ENCODE peak calls at places on chromosomes 1 and 21, in five cellular contexts. One of them, this sample, is unnamed.

GRCh38 chr1:165842363-165843129 is 15.1 kb downstream of the UCK2 start:
- DNase-seq in nephron progenitor cell: no peak
- DNase-seq in lower lobe of right lung: no peak
- DNase-seq in prostate gland: no peak
- DNase-seq in CD8-positive, alpha-beta T cell: no peak
- DNase-seq in this sample: no peak

GRCh38 chr1:77625250-77625649 is 57.2 kb downstream of the ZZZ3 start:
- DNase-seq in nephron progenitor cell: no peak
- DNase-seq in lower lobe of right lung: no peak
- DNase-seq in prostate gland: no peak
- DNase-seq in CD8-positive, alpha-beta T cell: no peak
- DNase-seq in this sample: no peak

GRCh38 chr1:64030411-64030810 is 173.0 kb upstream of the UBE2U start:
- DNase-seq in nephron progenitor cell: no peak
- DNase-seq in lower lobe of right lung: no peak
- DNase-seq in prostate gland: no peak
- DNase-seq in CD8-positive, alpha-beta T cell: no peak
- DNase-seq in this sample: no peak

GRCh38 chr1:192835116-192835515 is 26.3 kb downstream of the RGS2 start:
- DNase-seq in nephron progenitor cell: no peak
- DNase-seq in lower lobe of right lung: no peak
- DNase-seq in prostate gland: no peak
- DNase-seq in CD8-positive, alpha-beta T cell: no peak
- DNase-seq in this sample: no peak

GRCh38 chr1:172537827-172538391 is 5.0 kb downstream of the SUCO start:
- DNase-seq in nephron progenitor cell: no peak
- DNase-seq in lower lobe of right lung: no peak
- DNase-seq in prostate gland: no peak
- DNase-seq in CD8-positive, alpha-beta T cell: no peak
- DNase-seq in this sample: no peak

GRCh38 chr1:11176081-11176706 is 13.0 kb upstream of the ANGPTL7 start:
- DNase-seq in nephron progenitor cell: no peak
- DNase-seq in lower lobe of right lung: peak
- DNase-seq in prostate gland: no peak
- DNase-seq in CD8-positive, alpha-beta T cell: no peak
- DNase-seq in this sample: no peak

GRCh38 chr1:200172311-200172710 is 144.8 kb downstream of the NR5A2 start:
- DNase-seq in nephron progenitor cell: no peak
- DNase-seq in lower lobe of right lung: no peak
- DNase-seq in prostate gland: no peak
- DNase-seq in CD8-positive, alpha-beta T cell: no peak
- DNase-seq in this sample: no peak

GRCh38 chr1:108732398-108732797 is 14.1 kb upstream of the STXBP3 start:
- DNase-seq in nephron progenitor cell: no peak
- DNase-seq in lower lobe of right lung: no peak
- DNase-seq in prostate gland: no peak
- DNase-seq in CD8-positive, alpha-beta T cell: no peak
- DNase-seq in this sample: no peak

GRCh38 chr1:167152192-167152876 is 58.5 kb downstream of the STYXL2 start:
- DNase-seq in nephron progenitor cell: peak
- DNase-seq in lower lobe of right lung: no peak
- DNase-seq in prostate gland: no peak
- DNase-seq in CD8-positive, alpha-beta T cell: no peak
- DNase-seq in this sample: no peak

GRCh38 chr1:82451191-82451590 is 650.5 kb downstream of the ADGRL2 start:
- DNase-seq in nephron progenitor cell: no peak
- DNase-seq in lower lobe of right lung: no peak
- DNase-seq in prostate gland: no peak
- DNase-seq in CD8-positive, alpha-beta T cell: no peak
- DNase-seq in this sample: no peak

GRCh38 chr1:21261551-21262281 is 28.5 kb downstream of the ECE1 start:
- DNase-seq in nephron progenitor cell: no peak
- DNase-seq in lower lobe of right lung: peak
- DNase-seq in prostate gland: no peak
- DNase-seq in CD8-positive, alpha-beta T cell: no peak
- DNase-seq in this sample: peak

GRCh38 chr1:151839457-151840409 is at the start of gene C2CD4D:
- DNase-seq in nephron progenitor cell: peak
- DNase-seq in lower lobe of right lung: peak
- DNase-seq in prostate gland: peak
- DNase-seq in CD8-positive, alpha-beta T cell: peak
- DNase-seq in this sample: peak

GRCh38 chr1:205961405-205961804 is 18.1 kb upstream of the SLC26A9 start:
- DNase-seq in nephron progenitor cell: no peak
- DNase-seq in lower lobe of right lung: no peak
- DNase-seq in prostate gland: no peak
- DNase-seq in CD8-positive, alpha-beta T cell: no peak
- DNase-seq in this sample: peak

GRCh38 chr1:159765806-159766205 is 15.0 kb upstream of the DUSP23 start:
- DNase-seq in nephron progenitor cell: no peak
- DNase-seq in lower lobe of right lung: no peak
- DNase-seq in prostate gland: no peak
- DNase-seq in CD8-positive, alpha-beta T cell: no peak
- DNase-seq in this sample: no peak

GRCh38 chr1:151976868-151977267 is 16.8 kb downstream of the S100A10 start:
- DNase-seq in nephron progenitor cell: no peak
- DNase-seq in lower lobe of right lung: no peak
- DNase-seq in prostate gland: no peak
- DNase-seq in CD8-positive, alpha-beta T cell: no peak
- DNase-seq in this sample: no peak

GRCh38 chr1:69263982-69264381 is 303.7 kb upstream of the LRRC7 start:
- DNase-seq in nephron progenitor cell: no peak
- DNase-seq in lower lobe of right lung: no peak
- DNase-seq in prostate gland: no peak
- DNase-seq in CD8-positive, alpha-beta T cell: no peak
- DNase-seq in this sample: no peak

GRCh38 chr1:16913866-16914662 is 7.7 kb upstream of the CROCC start:
- DNase-seq in nephron progenitor cell: peak
- DNase-seq in lower lobe of right lung: peak
- DNase-seq in prostate gland: peak
- DNase-seq in CD8-positive, alpha-beta T cell: peak
- DNase-seq in this sample: peak

GRCh38 chr1:178263341-178263740 is 169.4 kb downstream of the RASAL2 start:
- DNase-seq in nephron progenitor cell: no peak
- DNase-seq in lower lobe of right lung: no peak
- DNase-seq in prostate gland: no peak
- DNase-seq in CD8-positive, alpha-beta T cell: no peak
- DNase-seq in this sample: no peak

GRCh38 chr1:211066781-211067384 is 67.1 kb downstream of the KCNH1 start:
- DNase-seq in nephron progenitor cell: no peak
- DNase-seq in lower lobe of right lung: no peak
- DNase-seq in prostate gland: no peak
- DNase-seq in CD8-positive, alpha-beta T cell: no peak
- DNase-seq in this sample: no peak

GRCh38 chr1:91687452-91687851 is 186.8 kb downstream of the CDC7 start:
- DNase-seq in nephron progenitor cell: no peak
- DNase-seq in lower lobe of right lung: no peak
- DNase-seq in prostate gland: no peak
- DNase-seq in CD8-positive, alpha-beta T cell: no peak
- DNase-seq in this sample: no peak

GRCh38 chr21:28127390-28127789 is 865.3 kb downstream of the LTN1 start:
- DNase-seq in nephron progenitor cell: no peak
- DNase-seq in lower lobe of right lung: no peak
- DNase-seq in prostate gland: no peak
- DNase-seq in CD8-positive, alpha-beta T cell: no peak
- DNase-seq in this sample: no peak

GRCh38 chr1:226882631-226883409 is 12.4 kb downstream of the PSEN2 start:
- DNase-seq in nephron progenitor cell: no peak
- DNase-seq in lower lobe of right lung: no peak
- DNase-seq in prostate gland: no peak
- DNase-seq in CD8-positive, alpha-beta T cell: no peak
- DNase-seq in this sample: no peak

GRCh38 chr1:110786802-110787327 is 86.1 kb upstream of the CD53 start:
- DNase-seq in nephron progenitor cell: no peak
- DNase-seq in lower lobe of right lung: no peak
- DNase-seq in prostate gland: no peak
- DNase-seq in CD8-positive, alpha-beta T cell: no peak
- DNase-seq in this sample: no peak

GRCh38 chr1:191634801-191635520 is 523.3 kb upstream of the RGS18 start:
- DNase-seq in nephron progenitor cell: no peak
- DNase-seq in lower lobe of right lung: no peak
- DNase-seq in prostate gland: no peak
- DNase-seq in CD8-positive, alpha-beta T cell: no peak
- DNase-seq in this sample: no peak

GRCh38 chr1:160488347-160489058 is 34.6 kb downstream of the SLAMF6 start:
- DNase-seq in nephron progenitor cell: no peak
- DNase-seq in lower lobe of right lung: no peak
- DNase-seq in prostate gland: no peak
- DNase-seq in CD8-positive, alpha-beta T cell: no peak
- DNase-seq in this sample: no peak

GRCh38 chr1:178396789-178397188 is 100.0 kb downstream of the CLEC20A start:
- DNase-seq in nephron progenitor cell: no peak
- DNase-seq in lower lobe of right lung: no peak
- DNase-seq in prostate gland: no peak
- DNase-seq in CD8-positive, alpha-beta T cell: no peak
- DNase-seq in this sample: no peak

DNA sequence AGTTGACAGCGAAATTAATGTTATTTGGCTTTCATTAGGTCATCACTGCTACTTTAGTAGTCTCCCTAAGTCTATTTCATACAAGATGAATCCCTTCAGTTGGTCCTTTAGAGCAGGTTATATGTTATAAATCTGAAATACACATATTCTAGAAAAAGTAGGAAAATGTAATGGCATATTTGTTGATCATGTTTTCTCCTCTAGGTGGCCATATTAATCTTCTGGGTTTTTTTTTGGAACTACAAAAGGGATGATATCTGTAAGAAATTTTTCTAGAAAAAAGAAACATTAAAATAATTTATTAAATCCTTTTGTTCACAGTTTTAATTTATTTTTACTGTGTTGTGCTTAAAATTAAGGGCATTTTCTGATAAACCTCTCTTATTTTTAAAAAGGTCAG is 87.9 kb downstream of the SYT14 start:
- DNase-seq in nephron progenitor cell: no peak
- DNase-seq in lower lobe of right lung: no peak
- DNase-seq in prostate gland: no peak
- DNase-seq in CD8-positive, alpha-beta T cell: no peak
- DNase-seq in this sample: no peak
- TF ChIP-seq CTCF in nephron progenitor cell: no peak
- TF ChIP-seq CTCF in lower lobe of right lung: no peak
- TF ChIP-seq CTCF in prostate gland: no peak
- TF ChIP-seq CTCF in CD8-positive, alpha-beta T cell: no peak
- TF ChIP-seq CTCF in this sample: no peak

DNA sequence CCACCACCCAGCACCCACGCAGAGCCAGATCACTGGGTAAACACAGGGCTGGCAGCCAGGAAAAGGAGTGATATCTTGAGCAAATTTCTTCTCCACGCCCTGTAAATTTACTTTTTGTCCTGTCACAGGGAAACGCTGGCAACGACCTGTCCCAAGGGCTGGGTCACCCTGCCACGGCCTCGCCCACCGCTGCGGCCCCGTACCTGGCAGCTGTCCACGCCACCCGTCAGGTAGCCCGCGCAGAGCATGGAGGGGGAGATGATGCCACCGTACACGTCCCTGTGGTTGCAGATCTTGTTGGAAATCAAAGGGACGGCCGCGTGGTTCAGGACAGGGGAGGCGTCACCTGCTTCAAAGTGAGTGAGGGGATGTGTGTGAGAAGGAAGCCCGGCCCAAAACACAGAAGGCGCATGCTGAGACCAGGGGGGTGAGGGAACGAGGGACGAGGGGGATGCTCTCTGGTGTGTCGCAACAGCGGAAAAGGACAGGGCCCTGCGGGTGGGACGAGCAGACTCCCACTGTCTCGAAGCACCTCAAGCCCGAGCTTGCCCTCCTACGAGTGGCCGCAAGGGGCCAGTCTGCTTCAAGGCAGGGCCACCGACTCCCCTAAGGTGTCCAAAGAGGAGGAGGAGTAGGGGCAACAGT is 10.1 kb upstream of the TFF1 start:
- DNase-seq in nephron progenitor cell: no peak
- DNase-seq in lower lobe of right lung: peak
- DNase-seq in prostate gland: peak
- DNase-seq in CD8-positive, alpha-beta T cell: no peak
- DNase-seq in this sample: peak
- TF ChIP-seq CTCF in nephron progenitor cell: no peak
- TF ChIP-seq CTCF in lower lobe of right lung: no peak
- TF ChIP-seq CTCF in prostate gland: no peak
- TF ChIP-seq CTCF in CD8-positive, alpha-beta T cell: no peak
- TF ChIP-seq CTCF in this sample: no peak

GRCh38 chr1:195604287-195604686 is 1004.0 kb downstream of the KCNT2 start:
- DNase-seq in nephron progenitor cell: no peak
- DNase-seq in lower lobe of right lung: no peak
- DNase-seq in prostate gland: no peak
- DNase-seq in CD8-positive, alpha-beta T cell: no peak
- DNase-seq in this sample: no peak

GRCh38 chr1:195606483-195606882 is 1001.8 kb downstream of the KCNT2 start:
- DNase-seq in nephron progenitor cell: no peak
- DNase-seq in lower lobe of right lung: no peak
- DNase-seq in prostate gland: no peak
- DNase-seq in CD8-positive, alpha-beta T cell: no peak
- DNase-seq in this sample: no peak

DNA sequence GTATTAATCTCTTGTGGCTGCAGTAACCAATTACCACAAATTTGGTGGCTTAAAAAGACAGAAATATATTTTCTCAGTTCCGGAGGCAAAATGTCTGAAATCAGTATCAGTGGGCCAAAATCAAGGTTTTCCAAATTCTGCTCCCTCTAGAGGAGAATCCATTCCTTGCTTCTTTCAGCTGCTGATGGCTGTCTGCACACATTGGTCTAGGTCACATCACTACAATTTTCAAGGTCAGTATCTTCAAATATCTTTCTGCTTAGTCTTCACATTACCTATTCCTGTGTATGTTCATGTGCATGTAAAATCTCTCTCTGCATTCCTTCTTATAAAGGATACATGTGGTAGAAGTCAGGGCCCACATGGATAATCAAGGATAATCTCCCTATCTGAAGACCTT is 999.4 kb downstream of the KCNT2 start:
- DNase-seq in nephron progenitor cell: no peak
- DNase-seq in lower lobe of right lung: no peak
- DNase-seq in prostate gland: no peak
- DNase-seq in CD8-positive, alpha-beta T cell: no peak
- DNase-seq in this sample: no peak
- TF ChIP-seq CTCF in nephron progenitor cell: no peak
- TF ChIP-seq CTCF in lower lobe of right lung: no peak
- TF ChIP-seq CTCF in prostate gland: no peak
- TF ChIP-seq CTCF in CD8-positive, alpha-beta T cell: no peak
- TF ChIP-seq CTCF in this sample: no peak

DNA sequence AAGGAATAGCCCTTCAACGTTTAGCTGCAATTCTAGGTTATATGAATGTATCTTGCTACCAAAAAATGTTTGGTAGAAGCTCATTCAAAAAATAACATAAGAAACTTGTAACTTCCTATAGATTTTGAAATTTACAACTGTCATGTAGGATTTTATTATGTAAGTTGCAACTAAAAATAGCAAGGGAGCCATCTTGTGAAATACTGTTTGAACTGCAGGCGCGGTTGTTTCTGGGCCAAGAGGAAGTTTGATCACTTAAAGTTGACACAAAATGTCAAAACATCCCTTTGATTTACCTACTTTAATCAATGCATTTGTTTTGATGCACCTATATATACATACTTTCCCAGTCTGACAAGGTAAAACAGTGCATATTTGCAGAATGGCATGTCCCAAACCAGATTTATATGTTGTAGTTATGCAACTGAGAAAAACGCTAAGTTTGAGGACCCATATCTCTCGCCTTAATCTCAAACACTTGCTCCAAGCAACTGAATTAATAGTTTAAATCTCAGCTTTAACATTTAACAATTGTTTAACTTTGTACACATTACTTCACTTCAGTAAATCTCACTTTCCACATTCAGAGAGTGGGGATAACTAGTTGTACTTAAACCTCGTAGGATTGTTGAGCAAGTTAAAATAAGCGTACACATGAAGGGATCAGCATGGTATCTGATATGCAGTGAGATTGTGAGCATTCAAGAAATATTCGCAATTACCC is 63.9 kb downstream of the KCNK2 start:
- DNase-seq in nephron progenitor cell: peak
- DNase-seq in lower lobe of right lung: no peak
- DNase-seq in prostate gland: no peak
- DNase-seq in CD8-positive, alpha-beta T cell: no peak
- DNase-seq in this sample: peak
- TF ChIP-seq CTCF in nephron progenitor cell: peak
- TF ChIP-seq CTCF in lower lobe of right lung: peak
- TF ChIP-seq CTCF in prostate gland: no peak
- TF ChIP-seq CTCF in CD8-positive, alpha-beta T cell: no peak
- TF ChIP-seq CTCF in this sample: peak

This sample was measured in body of pancreas.